ENCODE peak calls at places on chromosomes 4 and X, in four cellular contexts. E is K562, H is GM12878, U is HepG2. T is an unnamed sample.

GRCh38 chrX:1600406-1601050 is 9.1 kb downstream of the AKAP17A start:
- DNase-seq in H (no peak), E (no peak), U (no peak), T (no peak)

GRCh38 chrX:19849433-19850190 is 37.8 kb downstream of the SH3KBP1 start:
- DNase-seq in U (no peak), E (no peak), H (peak), T (peak)

GRCh38 chr4:146742416-146742815 is 103.7 kb downstream of the POU4F2 start:
- DNase-seq in U (no peak), E (no peak), H (no peak), T (no peak)

GRCh38 chr4:85639946-85640345 is 165.0 kb downstream of the ARHGAP24 start:
- DNase-seq in H (no peak), E (no peak), U (no peak), T (no peak)

GRCh38 chrX:145609951-145610511 is 207.6 kb upstream of the SLITRK2 start:
- DNase-seq in U (no peak), H (no peak), E (no peak), T (no peak)

GRCh38 chrX:64206556-64207162 is 1.2 kb upstream of the AMER1 start:
- DNase-seq in H (no peak), E (no peak), U (no peak), T (no peak)

GRCh38 chr4:56871357-56871993 is 36.2 kb upstream of the REST start:
- DNase-seq in U (no peak), E (no peak), H (no peak), T (no peak)

GRCh38 chrX:49187526-49187925 is 1.4 kb upstream of the PRICKLE3 start:
- DNase-seq in H (no peak), E (no peak), U (no peak), T (no peak)

GRCh38 chrX:115988825-115989224 is 181.7 kb upstream of the AGTR2 start:
- DNase-seq in H (no peak), U (no peak), E (no peak), T (no peak)

GRCh38 chr4:68748181-68748981 is 67.4 kb upstream of the UGT2B10 start:
- DNase-seq in H (no peak), U (no peak), E (no peak), T (peak)

GRCh38 chr4:8461086-8461485 is 20.5 kb downstream of the TRMT44 start:
- DNase-seq in E (no peak), H (no peak), U (peak), T (no peak)

GRCh38 chr4:77104405-77105292 is 28.9 kb upstream of the CCNI start:
- DNase-seq in U (no peak), E (no peak), H (no peak), T (no peak)

GRCh38 chrX:53544936-53545335 is 110.8 kb upstream of the HSD17B10 start:
- DNase-seq in E (no peak), U (no peak), H (no peak), T (no peak)

GRCh38 chr4:136009258-136009832 is 1522.9 kb downstream of the PCDH18 start:
- DNase-seq in E (no peak), U (no peak), H (no peak), T (no peak)

GRCh38 chrX:1925053-1925481 is 310.2 kb downstream of the ASMT start:
- DNase-seq in E (no peak), H (no peak), U (no peak), T (no peak)

DNA sequence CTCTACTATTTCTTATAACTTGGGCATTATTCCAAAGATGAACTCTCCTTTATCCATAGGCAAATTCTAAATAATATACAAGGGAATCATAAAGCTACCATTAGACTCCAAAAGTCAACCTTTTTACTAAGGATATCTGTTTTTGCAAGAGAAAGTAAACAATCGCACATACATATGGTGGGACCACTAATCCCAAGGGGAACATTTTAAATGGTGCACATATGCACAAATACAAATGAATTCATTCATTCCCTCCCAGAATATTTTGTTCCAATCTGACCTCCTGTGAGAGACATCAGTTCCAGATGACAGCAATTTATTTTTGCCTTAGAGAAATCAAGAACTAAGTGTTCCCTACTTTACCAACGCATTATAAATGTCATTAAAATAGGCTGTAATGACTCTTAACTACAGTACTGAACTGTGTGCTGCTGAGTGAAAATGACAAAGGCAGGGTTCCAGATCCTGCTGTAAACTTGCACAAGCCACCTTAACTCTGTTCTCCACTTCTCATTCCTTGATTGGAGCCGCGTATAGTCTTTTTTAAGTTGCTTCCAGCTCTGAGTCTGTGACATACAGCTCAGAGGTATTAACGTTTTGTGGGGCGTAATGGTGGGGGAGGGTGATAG is 2.0 kb downstream of the DHX15 start:
- DNase-seq in E (no peak), H (no peak), U (no peak), T (peak)
- TF ChIP-seq MYC in E (no peak), H (no peak), U (no peak), T (no peak)

DNA sequence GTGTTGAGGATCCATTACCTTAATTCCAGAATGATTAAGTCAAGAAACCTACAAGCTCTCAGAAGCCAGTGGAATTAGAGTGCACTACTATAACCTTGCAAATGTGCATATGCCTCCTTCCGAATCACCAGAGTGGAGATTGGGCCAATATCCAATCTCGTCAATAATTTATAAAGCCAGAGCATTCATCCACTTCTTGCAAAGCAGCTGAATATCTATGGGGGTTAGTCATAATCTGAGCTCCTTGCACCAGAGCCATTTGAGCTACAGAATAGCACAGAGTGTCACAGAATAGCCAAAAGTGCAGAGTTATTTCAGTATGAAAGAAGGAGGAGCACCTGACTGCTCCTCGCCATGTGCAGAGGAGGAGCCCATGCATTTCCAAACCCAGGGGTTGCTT is 69.2 kb upstream of the MTM1 start:
- DNase-seq in H (no peak), E (no peak), U (no peak), T (no peak)
- TF ChIP-seq POLR2AphosphoS5 in H (no peak), E (no peak), U (no peak), T (no peak)

DNA sequence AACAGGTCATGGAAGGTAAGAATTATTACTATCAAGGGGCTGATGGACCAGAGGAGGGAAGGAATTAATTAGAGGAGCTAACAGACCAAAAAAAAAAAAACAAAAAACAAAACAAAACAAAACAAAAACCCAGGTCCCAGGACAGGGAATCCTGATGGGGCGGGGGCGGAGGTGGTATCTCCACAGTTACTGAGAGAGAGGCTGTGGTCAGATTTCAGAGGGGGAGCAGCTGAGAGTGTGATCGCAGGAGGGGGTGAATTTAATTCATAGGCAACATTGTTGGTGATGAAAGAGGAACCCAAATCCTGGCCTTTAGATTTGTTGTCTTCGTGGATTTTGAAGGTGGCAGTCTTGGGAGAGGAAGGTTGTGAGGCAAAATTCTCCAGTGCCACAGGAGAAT is 389.4 kb downstream of the UNC5C start:
- DNase-seq in H (no peak), U (no peak), E (no peak), T (no peak)
- H3K27ac ChIP-seq in H (no peak), U (no peak), E (no peak), T (no peak)

DNA sequence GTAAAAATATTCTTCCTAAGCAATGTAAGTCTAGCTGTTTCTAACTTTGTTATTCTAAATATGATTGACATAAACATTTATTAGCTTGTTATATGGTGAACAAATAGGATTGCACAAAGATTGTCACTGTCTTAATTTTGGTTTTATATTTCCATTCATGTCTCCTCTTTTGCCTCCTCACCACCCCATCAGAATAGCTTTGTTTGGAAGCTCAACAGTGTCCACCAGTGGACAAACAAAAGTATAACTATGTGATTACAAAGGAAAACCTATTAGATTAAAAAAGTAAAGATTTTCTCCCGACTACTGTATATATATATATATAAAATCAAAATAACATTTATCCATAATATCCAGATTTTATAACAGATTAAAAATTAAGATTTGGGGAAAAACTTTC is 468.2 kb downstream of the ZIC3 start:
- DNase-seq in H (no peak), U (no peak), E (peak), T (no peak)
- TF ChIP-seq MYC in H (no peak), U (no peak), E (no peak), T (no peak)

GRCh38 chr4:173325007-173325736 is 9.0 kb downstream of the HMGB2 start:
- DNase-seq in U (no peak), H (no peak), E (no peak), T (no peak)
- TF ChIP-seq POLR2AphosphoS5 in U (no peak), H (no peak), E (no peak), T (no peak)

GRCh38 chr4:108035691-108036090 is 46.0 kb downstream of the HADH start:
- DNase-seq in E (no peak), H (no peak), U (no peak), T (no peak)
- H3K27ac ChIP-seq in E (no peak), H (peak), U (no peak), T (no peak)

DNA sequence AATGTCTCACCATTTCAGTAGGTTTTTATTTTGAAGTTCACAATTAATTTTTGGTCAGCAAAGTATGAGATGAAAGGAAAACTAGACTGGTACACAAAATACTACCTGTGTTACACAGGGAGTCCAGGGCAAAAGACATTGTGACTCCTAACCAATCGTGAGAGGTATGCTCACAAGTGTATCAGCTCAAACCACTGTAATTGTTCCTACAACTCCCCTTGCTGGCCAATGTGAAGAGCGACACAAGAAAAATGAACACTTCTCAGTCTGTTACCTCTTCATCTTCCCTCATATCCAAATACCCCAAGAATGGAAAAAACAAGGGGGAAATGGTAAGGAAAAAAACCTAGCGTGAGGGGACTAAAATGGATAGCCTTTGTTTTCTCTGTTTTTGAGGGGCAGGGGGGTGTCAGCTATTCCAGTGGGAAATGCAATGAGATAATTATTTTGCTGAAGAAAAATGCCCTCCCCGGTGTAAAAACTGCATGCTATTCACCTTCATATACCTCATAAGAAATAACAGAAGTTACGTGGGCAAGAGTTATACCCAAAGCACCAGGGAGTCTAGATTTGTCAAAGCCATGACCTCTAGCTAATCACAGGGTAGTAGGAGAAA is 30.6 kb upstream of the NSUN7 start:
- DNase-seq in H (peak), E (no peak), U (peak), T (peak)
- TF ChIP-seq MYC in H (no peak), E (no peak), U (no peak), T (no peak)

GRCh38 chrX:103357871-103358270 is 1.6 kb downstream of the TCEAL9 start:
- DNase-seq in E (no peak), U (no peak), H (no peak), T (no peak)

GRCh38 chrX:103360916-103361315 is 4.6 kb downstream of the TCEAL9 start:
- DNase-seq in U (no peak), E (no peak), H (no peak), T (peak)

GRCh38 chrX:103360092-103360491 is 3.8 kb downstream of the TCEAL9 start:
- DNase-seq in U (no peak), E (no peak), H (no peak), T (peak)

GRCh38 chrX:103356897-103357296 is 591 bp downstream of the TCEAL9 start:
- DNase-seq in H (no peak), E (peak), U (no peak), T (peak)

DNA sequence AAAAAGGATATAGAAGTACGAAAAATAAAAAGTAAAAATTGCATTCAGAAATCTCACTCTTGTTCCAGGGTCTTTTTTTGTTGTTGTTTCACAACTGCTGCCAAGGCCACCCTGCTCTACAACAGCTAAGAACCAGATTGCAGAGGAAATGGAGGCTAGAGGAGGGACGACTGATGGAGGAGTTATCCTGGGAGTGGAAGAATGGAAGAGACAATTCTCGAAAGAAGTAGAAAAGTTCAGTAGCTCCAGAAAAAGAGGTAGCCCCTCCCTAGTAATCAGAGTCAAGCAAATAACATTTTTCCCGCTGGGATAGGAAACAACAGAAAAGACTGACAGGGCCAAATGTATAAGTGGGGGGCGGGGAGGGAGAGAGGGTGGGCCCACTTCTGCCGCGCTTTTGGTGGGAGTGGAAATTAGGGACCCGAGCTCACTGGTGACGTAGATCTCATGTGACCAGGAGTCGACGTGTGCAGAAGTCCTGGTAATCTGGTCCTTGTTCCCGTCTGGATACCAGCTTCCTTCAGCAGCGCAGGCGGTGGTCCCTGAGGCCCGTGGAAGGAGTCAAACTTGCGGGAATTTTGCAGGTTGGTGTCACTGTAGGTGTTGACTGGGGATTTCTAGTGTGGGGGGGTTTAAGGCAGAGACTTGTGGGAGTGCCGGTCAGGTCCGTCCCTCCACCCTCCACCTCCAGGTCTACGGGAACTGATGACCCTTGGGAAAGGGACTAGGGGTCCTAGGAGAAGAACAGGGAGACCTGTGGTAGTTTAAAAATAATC is at the start of gene TCEAL9:
- DNase-seq in E (peak), H (no peak), U (peak), T (peak)
- TF ChIP-seq POLR2AphosphoS5 in E (peak), H (no peak), U (peak), T (peak)

DNA sequence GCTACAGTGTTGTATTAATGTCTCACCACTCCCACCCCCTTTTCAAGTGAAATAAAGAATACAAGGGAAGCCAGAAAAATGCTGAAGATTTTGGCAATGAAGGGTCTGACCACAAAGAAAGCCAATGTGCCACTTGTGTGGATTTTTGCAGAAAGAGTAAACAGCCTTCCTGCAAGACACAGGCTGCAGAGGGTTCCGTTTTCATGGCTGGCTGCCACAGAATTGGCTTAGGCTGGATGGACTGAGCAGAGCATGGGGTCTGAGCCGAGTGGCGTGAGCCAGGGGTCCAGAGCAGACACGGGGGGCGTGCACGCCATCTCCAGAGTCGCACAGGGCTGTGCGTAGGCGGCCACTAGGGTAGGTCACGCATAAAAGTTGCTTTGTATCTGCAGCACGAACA is 69.2 kb downstream of the MTNR1A start:
- DNase-seq in H (no peak), E (no peak), U (no peak), T (no peak)
- H3K27ac ChIP-seq in H (no peak), E (no peak), U (no peak), T (no peak)

T was measured in endothelial cell of umbilical vein.